ENCODE peak calls at places on chromosomes 7 and 10, in four cellular contexts. I is IMR-90, S is neural progenitor cell, L is transverse colon. R is an unnamed sample.
A peak's percentile ranks its signal among the peaks of the same experiment; 100 is the strongest.

GRCh38 chr10:13990918-13991317 is 339.8 kb downstream of the FRMD4A start:
- DNase-seq in I (peak; percentile 67), S (no peak), L (no peak), R (peak; percentile 71)

GRCh38 chr7:41107938-41108448 is 594.9 kb downstream of the INHBA start:
- DNase-seq in L (no peak), I (peak; percentile 57), S (no peak), R (peak; percentile 33)

GRCh38 chr10:46546591-46547330 is 9.7 kb downstream of the GPRIN2 start:
- DNase-seq in S (no peak), L (peak; percentile 10), I (no peak), R (no peak)

GRCh38 chr10:5959581-5960069 is 17.7 kb downstream of the IL15RA start:
- DNase-seq in S (no peak), I (no peak), L (no peak), R (no peak)

GRCh38 chr10:115432188-115432819 is 339.1 kb downstream of the ATRNL1 start:
- DNase-seq in I (peak; percentile 6), S (peak; percentile 43), L (no peak), R (peak; percentile 4)

GRCh38 chr7:45101748-45102147 is 9.7 kb downstream of the TBRG4 start:
- DNase-seq in S (no peak), L (no peak), I (no peak), R (no peak)

GRCh38 chr7:141654551-141654950 is 47.4 kb downstream of the DENND11 start:
- DNase-seq in L (peak; percentile 71), S (peak; percentile 88), I (peak; percentile 69), R (peak; percentile 80)

GRCh38 chr7:135247746-135248471 is 14.3 kb downstream of the STRA8 start:
- DNase-seq in I (no peak), S (no peak), L (no peak), R (no peak)

GRCh38 chr10:77036993-77037734 is 600.4 kb downstream of the KCNMA1 start:
- DNase-seq in S (peak; percentile 73), L (no peak), I (no peak), R (peak; percentile 26)

GRCh38 chr10:71082930-71083329 is 129.4 kb upstream of the UNC5B start:
- DNase-seq in S (no peak), I (no peak), L (no peak), R (no peak)

GRCh38 chr10:72334832-72335393 is 19.8 kb downstream of the DNAJB12 start:
- DNase-seq in S (no peak), I (peak; percentile 79), L (peak; percentile 90), R (peak; percentile 99)

DNA sequence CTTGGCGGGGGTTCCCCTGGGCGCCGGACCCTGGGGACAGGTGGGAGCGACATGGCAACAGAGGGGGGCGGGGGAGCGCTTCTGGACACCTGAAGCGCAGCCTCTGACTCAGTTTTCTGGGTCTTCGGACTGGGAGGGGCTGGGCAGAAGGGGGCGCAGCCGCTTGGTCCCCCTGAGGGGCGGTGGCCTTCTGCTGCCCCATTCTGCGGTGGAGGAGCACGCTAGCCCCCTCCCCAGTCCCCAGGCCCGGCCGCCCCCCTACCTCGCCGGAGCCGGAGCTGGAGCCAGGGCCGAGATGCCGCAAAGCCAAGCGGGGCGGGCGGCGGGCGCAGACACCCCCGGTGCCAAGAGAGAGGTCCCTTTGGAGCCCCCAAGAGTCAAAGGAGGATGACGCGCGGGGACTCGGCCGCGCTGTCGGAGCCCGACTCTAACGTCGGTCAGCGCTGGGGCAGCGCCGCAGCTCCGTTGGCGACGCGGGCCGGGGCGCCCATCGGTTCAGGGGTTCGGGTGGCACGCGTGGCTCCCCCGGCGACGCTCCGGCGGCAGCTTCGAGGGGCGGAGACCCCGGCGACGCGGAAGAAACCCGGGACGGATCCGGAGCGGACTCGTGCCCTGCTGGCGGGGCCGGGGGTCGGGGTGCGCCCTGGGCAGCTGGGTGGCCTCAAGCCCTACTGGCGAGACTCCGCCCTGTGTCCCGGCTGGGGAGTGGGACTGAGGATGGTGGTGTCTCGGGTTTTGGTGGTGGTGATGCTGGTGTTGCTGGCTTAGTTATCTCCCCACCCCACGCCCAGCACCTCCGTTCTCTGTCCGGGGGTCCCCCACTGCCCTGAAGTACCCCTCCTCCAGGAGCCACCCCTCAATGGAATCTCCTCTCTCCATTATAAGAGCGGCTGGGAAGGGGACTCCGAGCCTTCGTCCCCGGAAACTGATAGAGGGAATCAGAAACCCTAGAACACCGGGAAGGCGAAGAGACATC is at the start of gene NAT16:
- DNase-seq in I (no peak), S (peak; percentile 46), L (no peak), R (no peak)
- H3K4me3 ChIP-seq in I (no peak within 1 kb of the TSS), S (peak within 1 kb of the TSS; percentile 70), L (no peak within 1 kb of the TSS), R (no peak within 1 kb of the TSS)

GRCh38 chr7:129784783-129785456 is 167.8 kb downstream of the UBE2H start:
- DNase-seq in S (peak; percentile 54), I (no peak), L (peak; percentile 61), R (no peak)
- H3K4me3 ChIP-seq in S (no peak overlapping the region), I (no peak overlapping the region), L (no peak overlapping the region), R (no peak overlapping the region)

GRCh38 chr10:102423372-102423968 is 2.8 kb downstream of the FBXL15 start:
- DNase-seq in I (no peak), S (no peak), L (no peak), R (no peak)
- H3K4me3 ChIP-seq in I (no peak overlapping the region), S (no peak overlapping the region), L (no peak overlapping the region), R (no peak overlapping the region)

DNA sequence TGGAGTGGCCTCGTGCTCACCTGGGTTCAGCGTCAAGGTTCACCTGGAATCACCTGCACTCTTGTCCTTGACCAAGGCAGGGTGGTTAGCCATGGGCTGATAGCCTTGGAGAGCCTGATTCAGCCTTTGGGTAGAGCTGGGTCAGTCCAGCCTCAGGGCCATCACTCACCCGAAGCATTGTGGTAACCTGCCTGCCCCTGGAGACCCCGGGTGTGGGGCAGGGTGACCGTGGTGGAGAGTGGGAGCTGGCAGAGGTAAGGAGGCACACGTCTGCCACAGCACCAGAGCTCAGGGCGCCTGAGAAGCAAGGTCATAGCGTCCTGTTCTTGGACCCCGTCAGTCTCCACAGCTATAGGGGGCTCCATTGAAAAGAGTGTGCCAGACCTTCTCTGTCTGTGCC is 27.7 kb upstream of the WDFY4 start:
- DNase-seq in I (no peak), S (no peak), L (no peak), R (no peak)
- H3K4me3 ChIP-seq in I (no peak overlapping the region), S (peak overlapping the region; percentile 45), L (no peak overlapping the region), R (peak overlapping the region; percentile 46)

DNA sequence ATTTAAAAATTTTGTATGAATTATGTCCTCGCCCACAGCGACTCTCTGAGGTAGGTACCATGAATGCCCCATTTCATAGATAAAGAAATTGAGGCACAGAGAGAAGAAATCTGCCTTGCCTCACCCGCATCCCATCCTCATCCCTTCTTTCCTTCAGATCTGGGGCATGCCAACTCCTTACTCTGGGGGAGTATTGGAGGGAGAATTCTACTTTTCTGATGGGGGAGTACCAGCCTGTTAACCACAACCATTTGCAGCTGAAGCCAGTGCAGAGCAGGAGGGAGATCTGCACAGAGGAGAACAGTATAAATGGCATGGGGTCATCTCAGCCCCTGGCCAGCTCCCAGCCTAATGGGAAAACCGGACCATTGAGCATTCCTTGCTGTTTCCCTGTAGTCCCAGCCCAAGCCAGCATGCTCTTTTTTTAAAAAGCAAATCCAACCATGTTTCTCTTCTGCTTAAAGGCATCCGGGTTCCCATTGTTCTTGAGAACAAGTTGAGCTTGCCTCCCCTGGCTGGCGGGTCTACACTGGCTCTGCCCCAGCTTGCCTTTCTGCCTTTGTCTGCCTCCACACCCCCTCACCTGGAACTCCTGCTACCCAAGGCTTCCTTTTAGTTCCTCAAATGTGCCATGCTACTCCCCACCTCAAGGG is 8.7 kb upstream of the ZNF503 start:
- DNase-seq in I (no peak), L (no peak), S (peak; percentile 45), R (no peak)
- H3K4me3 ChIP-seq in I (no peak overlapping the region), L (no peak overlapping the region), S (no peak overlapping the region), R (no peak overlapping the region)

DNA sequence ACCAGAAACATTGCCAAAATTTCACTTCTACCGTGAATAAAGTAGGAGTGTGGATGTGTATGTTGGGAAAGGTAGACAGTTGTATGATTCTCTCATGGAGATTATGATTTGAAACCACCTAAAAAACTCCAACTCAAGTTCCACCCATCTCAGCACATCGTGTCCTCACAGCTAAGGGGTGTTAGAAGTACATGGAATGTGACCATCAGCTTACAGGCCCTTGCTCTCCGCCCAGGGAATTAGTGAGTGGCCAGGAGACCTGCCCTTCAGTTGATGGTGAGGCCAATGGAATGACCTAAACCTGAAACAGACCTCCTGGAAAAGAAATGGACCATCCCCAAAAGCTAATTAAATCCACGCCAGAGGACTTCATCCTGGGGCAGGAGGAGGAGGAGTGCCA is 2.1 kb upstream of the WNT2 start:
- DNase-seq in I (no peak), L (no peak), S (peak; percentile 17), R (no peak)
- H3K4me3 ChIP-seq in I (no peak overlapping the region), L (no peak overlapping the region), S (peak overlapping the region; percentile 49), R (no peak overlapping the region)

DNA sequence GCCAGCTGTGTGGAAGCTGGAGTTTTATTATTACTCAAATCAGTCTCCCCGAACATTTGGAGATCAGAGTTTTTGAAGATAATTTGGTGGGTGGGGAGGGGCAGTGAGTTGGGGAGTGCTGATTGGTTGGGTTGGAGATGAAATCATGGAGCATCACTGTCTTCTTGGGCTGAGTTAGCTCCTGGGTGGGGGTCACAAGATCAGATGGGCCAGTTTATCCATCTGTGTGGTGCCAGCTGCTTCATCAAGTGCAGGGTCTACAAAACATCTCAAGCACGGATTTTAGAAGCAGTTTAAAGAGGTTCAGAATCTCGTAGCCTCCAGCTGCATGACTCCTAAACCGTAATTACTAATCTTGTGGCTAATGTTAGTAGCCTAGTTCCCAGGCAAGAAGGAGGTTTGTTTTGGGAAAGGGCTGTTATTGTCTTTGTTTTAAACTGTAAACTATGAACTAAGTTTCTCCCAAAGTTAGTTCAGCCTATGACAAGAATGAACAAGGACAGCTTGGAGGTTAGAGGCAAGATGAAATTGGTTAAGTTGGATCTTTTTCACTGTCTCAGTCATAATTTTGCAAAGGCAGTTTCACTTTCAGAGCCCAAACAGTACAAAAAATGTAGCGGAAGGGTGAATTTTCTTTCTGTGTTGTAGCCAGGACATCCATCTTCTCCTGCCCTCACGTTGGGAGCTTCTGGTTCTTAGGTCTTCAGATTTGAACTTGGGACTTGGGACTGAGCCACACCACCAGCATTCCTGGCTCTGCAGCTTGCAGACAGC is 43.1 kb downstream of the KLF6 start:
- DNase-seq in L (no peak), S (no peak), I (no peak), R (no peak)
- H3K4me3 ChIP-seq in L (no peak overlapping the region), S (no peak overlapping the region), I (no peak overlapping the region), R (no peak overlapping the region)

GRCh38 chr10:122021828-122022227 is 32.9 kb downstream of the TACC2 start:
- DNase-seq in I (no peak), L (no peak), S (no peak), R (no peak)
- H3K4me3 ChIP-seq in I (no peak overlapping the region), L (no peak overlapping the region), S (no peak overlapping the region), R (no peak overlapping the region)

DNA sequence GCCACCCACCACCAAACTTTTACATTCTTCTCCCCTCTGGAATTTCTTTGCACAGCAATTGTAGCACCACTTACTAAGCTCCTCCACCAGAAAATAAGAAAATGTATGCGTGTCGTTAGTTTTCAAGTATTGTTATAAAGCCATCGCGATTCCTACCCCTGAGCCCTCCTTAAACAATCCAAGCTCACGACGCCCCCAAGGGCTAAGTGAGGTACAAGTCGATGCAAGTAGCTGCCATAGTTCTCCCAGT is 1.3 kb downstream of the FRAT2 start:
- DNase-seq in I (peak; percentile 36), L (no peak), S (peak; percentile 62), R (peak; percentile 56)
- H3K4me3 ChIP-seq in I (peak overlapping the region; percentile 72), L (peak overlapping the region; percentile 86), S (peak overlapping the region; percentile 70), R (peak overlapping the region; percentile 73)

GRCh38 chr10:128489324-128490247 is 363.4 kb upstream of the MKI67 start:
- DNase-seq in S (no peak), I (no peak), L (no peak), R (no peak)

GRCh38 chr10:128491686-128492085 is 365.5 kb upstream of the MKI67 start:
- DNase-seq in L (no peak), I (no peak), S (no peak), R (no peak)

GRCh38 chr10:128485701-128486235 is 359.5 kb upstream of the MKI67 start:
- DNase-seq in L (no peak), S (no peak), I (no peak), R (no peak)

GRCh38 chr10:128484041-128484440 is 357.8 kb upstream of the MKI67 start:
- DNase-seq in L (no peak), S (no peak), I (no peak), R (no peak)

GRCh38 chr10:128487517-128487916 is 361.3 kb upstream of the MKI67 start:
- DNase-seq in I (no peak), S (no peak), L (no peak), R (no peak)
- H3K4me3 ChIP-seq in I (no peak overlapping the region), S (no peak overlapping the region), L (no peak overlapping the region), R (no peak overlapping the region)